ENCODE peak calls at places on chromosomes 5 and 9, in ten cellular contexts. Z is COLO829; H is A549; U is GM13977; J is hypothalamus; X is ureter; N is NCI-H524; S is amygdala; M is activated CD4-positive, alpha-beta T cell treated with anti-CD3 and anti-CD28 coated beads for 4 hours; I is EL. C is an unnamed sample.

GRCh38 chr5:122726990-122727616 is 47.8 kb upstream of the SNX2 start:
- DNase-seq in Z (no peak), H (peak), U (peak), J (no peak), X (no peak), N (no peak), S (no peak), M (no peak), I (peak), C (no peak)

GRCh38 chr5:58641533-58641932 is 58.7 kb downstream of the RAB3C start:
- DNase-seq in Z (no peak), H (no peak), U (no peak), J (no peak), X (no peak), N (no peak), S (no peak), M (no peak), I (no peak), C (no peak)

GRCh38 chr5:6713274-6714181 is at the start of gene TENT4A:
- DNase-seq in Z (no peak), H (peak), U (peak), J (no peak), X (no peak), N (peak), S (no peak), M (peak), I (no peak), C (no peak)

GRCh38 chr5:164277720-164278119 is 772.3 kb downstream of the MAT2B start:
- DNase-seq in Z (no peak), H (no peak), U (no peak), J (no peak), X (no peak), N (no peak), S (no peak), M (no peak), I (no peak), C (no peak)

GRCh38 chr9:94553029-94553938 is 1.6 kb upstream of the PCAT7 start:
- DNase-seq in Z (no peak), H (peak), U (no peak), J (no peak), X (no peak), N (peak), S (no peak), M (no peak), I (no peak), C (no peak)

GRCh38 chr5:129541648-129542251 is 81.7 kb downstream of the ADAMTS19 start:
- DNase-seq in Z (peak), H (peak), U (no peak), J (no peak), X (no peak), N (peak), S (no peak), M (no peak), I (peak), C (no peak)

GRCh38 chr9:131407717-131408195 is 13.9 kb downstream of the PRRC2B start:
- DNase-seq in Z (no peak), H (peak), U (no peak), J (no peak), X (no peak), N (peak), S (peak), M (peak), I (no peak), C (peak)

GRCh38 chr5:167576928-167577327 is 714.5 kb upstream of the WWC1 start:
- DNase-seq in Z (no peak), H (no peak), U (no peak), J (no peak), X (no peak), N (no peak), S (no peak), M (no peak), I (no peak), C (no peak)

GRCh38 chr9:125262217-125262991 is 778 bp downstream of the GAPVD1 start:
- DNase-seq in Z (no peak), H (no peak), U (no peak), J (no peak), X (no peak), N (peak), S (no peak), M (no peak), I (peak), C (no peak)

GRCh38 chr5:2742921-2743679 is 8.4 kb downstream of the IRX2 start:
- DNase-seq in Z (no peak), H (no peak), U (no peak), J (no peak), X (no peak), N (no peak), S (no peak), M (no peak), I (no peak), C (no peak)

GRCh38 chr5:124735169-124735858 is 11.1 kb downstream of the ZNF608 start:
- DNase-seq in Z (no peak), H (no peak), U (peak), J (no peak), X (no peak), N (peak), S (no peak), M (no peak), I (peak), C (no peak)

GRCh38 chr5:39178171-39178570 is 41.2 kb downstream of the FYB1 start:
- DNase-seq in Z (peak), H (peak), U (no peak), J (no peak), X (no peak), N (no peak), S (no peak), M (no peak), I (peak), C (no peak)

GRCh38 chr5:129905467-129906176 is 1.4 kb downstream of the CHSY3 start:
- DNase-seq in Z (no peak), H (peak), U (no peak), J (no peak), X (no peak), N (no peak), S (no peak), M (no peak), I (no peak), C (no peak)

GRCh38 chr5:141960018-141960417 is 2.0 kb upstream of the PCDH12 start:
- DNase-seq in Z (no peak), H (no peak), U (no peak), J (no peak), X (no peak), N (peak), S (no peak), M (peak), I (no peak), C (no peak)

GRCh38 chr5:79416499-79416898 is 97.4 kb downstream of the HOMER1 start:
- DNase-seq in Z (no peak), H (no peak), U (peak), J (no peak), X (no peak), N (peak), S (no peak), M (no peak), I (peak), C (no peak)

GRCh38 chr5:160315968-160316367 is 3.6 kb upstream of the CCNJL start:
- DNase-seq in Z (peak), H (peak), U (no peak), J (no peak), X (no peak), N (no peak), S (no peak), M (no peak), I (peak), C (no peak)

GRCh38 chr5:133884525-133885311 is 83.7 kb downstream of the C5orf15 start:
- DNase-seq in Z (no peak), H (no peak), U (no peak), J (no peak), X (no peak), N (no peak), S (no peak), M (no peak), I (no peak), C (no peak)

GRCh38 chr9:20314981-20315380 is 307.3 kb downstream of the MLLT3 start:
- DNase-seq in Z (no peak), H (no peak), U (no peak), J (no peak), X (no peak), N (no peak), S (no peak), M (peak), I (no peak), C (no peak)

GRCh38 chr9:136738960-136739359 is 3.8 kb downstream of the LCN10 start:
- DNase-seq in Z (no peak), H (no peak), U (no peak), J (no peak), X (no peak), N (no peak), S (no peak), M (no peak), I (no peak), C (no peak)

GRCh38 chr5:139094154-139095131 is 103.7 kb downstream of the SIL1 start:
- DNase-seq in Z (no peak), H (no peak), U (peak), J (no peak), X (no peak), N (no peak), S (no peak), M (no peak), I (no peak), C (no peak)

GRCh38 chr9:129750010-129750409 is 2.8 kb downstream of the PTGES start:
- DNase-seq in Z (no peak), H (peak), U (no peak), J (no peak), X (no peak), N (no peak), S (no peak), M (no peak), I (peak), C (no peak)

GRCh38 chr9:97548379-97548778 is 46.9 kb downstream of the TMOD1 start:
- DNase-seq in Z (no peak), H (no peak), U (no peak), J (no peak), X (no peak), N (no peak), S (no peak), M (no peak), I (no peak), C (no peak)

GRCh38 chr9:98425079-98425478 is 169.6 kb upstream of the TBC1D2 start:
- DNase-seq in Z (no peak), H (no peak), U (no peak), J (no peak), X (no peak), N (no peak), S (no peak), M (no peak), I (no peak), C (no peak)

GRCh38 chr5:139806726-139807646 is 11.4 kb downstream of the PSD2 start:
- DNase-seq in Z (no peak), H (no peak), U (no peak), J (peak), X (no peak), N (no peak), S (no peak), M (no peak), I (no peak), C (peak)

GRCh38 chr9:129761901-129762359 is 9.1 kb upstream of the PTGES start:
- DNase-seq in Z (no peak), H (peak), U (no peak), J (no peak), X (no peak), N (no peak), S (no peak), M (no peak), I (peak), C (no peak)

GRCh38 chr5:74638776-74639537 is 1.6 kb downstream of the ENC1 start:
- DNase-seq in Z (no peak), H (no peak), U (peak), J (no peak), X (no peak), N (peak), S (no peak), M (no peak), I (peak), C (no peak)

C was measured in nucleus accumbens.